ENCODE peak calls at places on chromosome 19, in four cellular contexts. R, L, P and O are unnamed samples.

GRCh38 chr19:2604747-2605329 is 97.7 kb downstream of the GNG7 start:
- DNase-seq in R (no peak), L (no peak), P (no peak), O (no peak)

GRCh38 chr19:17659996-17660395 is 28.2 kb downstream of the UNC13A start:
- DNase-seq in L (no peak), R (no peak), P (no peak), O (no peak)

GRCh38 chr19:20925481-20925880 is 2.4 kb downstream of the ZNF85 start:
- DNase-seq in R (no peak), L (no peak), P (no peak), O (no peak)

GRCh38 chr19:18775586-18776287 is 15.4 kb downstream of the COMP start:
- DNase-seq in L (peak), R (no peak), P (no peak), O (no peak)

GRCh38 chr19:38655148-38655824 is 7.8 kb downstream of the ACTN4 start:
- DNase-seq in P (no peak), L (peak), R (peak), O (no peak)

GRCh38 chr19:2064788-2065524 is 13.9 kb upstream of the MKNK2 start:
- DNase-seq in R (no peak), L (peak), P (no peak), O (no peak)

GRCh38 chr19:48878219-48879024 is 6.2 kb downstream of the PPP1R15A start:
- DNase-seq in L (peak), R (no peak), P (no peak), O (no peak)

GRCh38 chr19:18733196-18733647 is 49.7 kb downstream of the CRTC1 start:
- DNase-seq in P (no peak), L (peak), R (no peak), O (no peak)

GRCh38 chr19:30649934-30650614 is 277.9 kb downstream of the ZNF536 start:
- DNase-seq in R (peak), L (peak), P (peak), O (no peak)

GRCh38 chr19:4144666-4145261 is 8.7 kb upstream of the CREB3L3 start:
- DNase-seq in L (peak), R (peak), P (no peak), O (no peak)

GRCh38 chr19:13840751-13841338 is 36.1 kb upstream of the NANOS3 start:
- DNase-seq in P (no peak), L (no peak), R (no peak), O (peak)

GRCh38 chr19:15418112-15418587 is 638 bp downstream of the AKAP8L start:
- DNase-seq in L (peak), P (no peak), R (no peak), O (no peak)

GRCh38 chr19:16921766-16922591 is 33.2 kb downstream of the F2RL3 start:
- DNase-seq in R (no peak), P (no peak), L (no peak), O (no peak)

GRCh38 chr19:10332158-10332964 is 968 bp downstream of the RAVER1 start:
- DNase-seq in P (no peak), L (no peak), R (no peak), O (no peak)

GRCh38 chr19:31149306-31149975 is 199.8 kb downstream of the TSHZ3 start:
- DNase-seq in R (no peak), P (no peak), L (no peak), O (no peak)

GRCh38 chr19:42442833-42443232 is at the start of gene CXCL17:
- DNase-seq in R (no peak), L (no peak), P (no peak), O (no peak)

GRCh38 chr19:33389574-33390119 is 16.1 kb downstream of the CEBPG start:
- DNase-seq in R (peak), P (no peak), L (no peak), O (no peak)

GRCh38 chr19:56595548-56595899 is 422 bp downstream of the ZNF71 start:
- DNase-seq in P (peak), L (no peak), R (no peak), O (no peak)

GRCh38 chr19:58469241-58470013 is 2.5 kb downstream of the ZNF324 start:
- DNase-seq in L (no peak), P (no peak), R (no peak), O (no peak)

GRCh38 chr19:58546131-58546530 is 2.3 kb downstream of the TRIM28 start:
- DNase-seq in R (no peak), P (no peak), L (no peak), O (no peak)

GRCh38 chr19:34373601-34374288 is 8.7 kb downstream of the GPI start:
- DNase-seq in L (no peak), P (no peak), R (no peak), O (no peak)

GRCh38 chr19:32316034-32316433 is 29.4 kb upstream of the ZNF507 start:
- DNase-seq in R (no peak), L (no peak), P (no peak), O (no peak)

GRCh38 chr19:40685016-40685526 is 5.4 kb downstream of the NUMBL start:
- DNase-seq in R (no peak), P (no peak), L (no peak), O (no peak)

GRCh38 chr19:22257381-22257780 is 28.9 kb upstream of the ZNF729 start:
- DNase-seq in P (no peak), L (no peak), R (no peak), O (no peak)

GRCh38 chr19:18284710-18285430 is 3.4 kb upstream of the JUND start:
- DNase-seq in L (peak), R (no peak), P (no peak), O (no peak)

GRCh38 chr19:36939153-36939552 is 23.0 kb downstream of the ZNF568 start:
- DNase-seq in L (no peak), R (no peak), P (no peak), O (no peak)

GRCh38 chr19:4454952-4455738 is 2.4 kb downstream of the UBXN6 start:
- DNase-seq in P (no peak), R (no peak), L (peak), O (no peak)

DNA sequence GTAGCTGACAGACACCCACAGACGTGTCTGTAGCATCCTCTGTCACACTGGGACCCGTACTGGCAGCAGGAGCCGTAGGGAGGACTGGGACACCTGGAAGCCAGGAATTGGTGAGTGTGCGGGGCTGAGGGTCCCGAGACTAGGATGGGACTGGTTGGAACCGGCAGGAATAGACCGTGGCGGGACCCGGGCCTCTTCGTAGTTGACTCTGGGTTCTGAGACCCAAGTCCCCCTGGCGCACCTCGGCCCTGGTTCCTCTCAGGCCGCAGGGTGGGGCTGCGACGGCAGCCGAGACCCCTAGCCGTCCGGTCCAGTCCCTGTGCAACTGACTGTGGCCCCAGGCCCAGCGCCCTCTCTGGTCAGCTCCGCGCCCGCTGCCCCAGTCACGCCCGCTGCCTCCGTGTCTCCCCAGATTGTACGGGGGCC is 64.7 kb downstream of the ZNF823 start:
- DNase-seq in R (no peak), P (no peak), L (no peak), O (no peak)
- TF ChIP-seq CTCF in R (no peak), P (no peak), L (no peak), O (no peak)

GRCh38 chr19:7857727-7858701 is 16.2 kb downstream of the PRR36 start:
- DNase-seq in P (no peak), R (no peak), L (no peak), O (no peak)

GRCh38 chr19:7853760-7854107 is 20.5 kb downstream of the PRR36 start:
- DNase-seq in L (no peak), R (no peak), P (no peak), O (no peak)

GRCh38 chr19:7856679-7857663 is 17.2 kb downstream of the PRR36 start:
- DNase-seq in L (no peak), R (no peak), P (no peak), O (no peak)

GRCh38 chr19:7856277-7856581 is 18.0 kb downstream of the PRR36 start:
- DNase-seq in R (no peak), P (no peak), L (no peak), O (no peak)

GRCh38 chr19:7855426-7856276 is 18.5 kb downstream of the PRR36 start:
- DNase-seq in L (no peak), R (no peak), P (no peak), O (no peak)
- TF ChIP-seq CTCF in L (no peak), R (no peak), P (no peak), O (no peak)

DNA sequence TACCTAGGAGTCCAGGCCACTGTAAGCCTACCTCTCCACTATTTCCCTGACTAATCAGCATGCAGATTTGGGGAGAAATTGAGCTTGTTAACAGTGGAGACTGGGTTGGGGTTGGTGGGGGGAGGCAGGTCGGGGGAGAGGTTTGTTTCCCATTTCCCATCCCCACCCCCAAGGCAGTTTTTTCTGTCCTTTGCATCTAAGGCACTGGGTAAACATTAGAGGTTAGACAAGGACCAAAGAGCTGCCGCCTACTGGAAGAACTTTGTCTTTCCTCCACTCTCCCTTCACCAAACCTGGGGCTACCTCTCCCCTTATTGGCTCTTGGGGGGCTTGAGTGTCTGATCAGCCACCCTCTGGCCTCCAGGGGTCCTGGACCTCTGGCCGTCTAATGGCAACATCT is 953 bp downstream of the KCNN4 start:
- DNase-seq in L (no peak), P (no peak), R (peak), O (no peak)
- TF ChIP-seq CTCF in L (no peak), P (no peak), R (peak), O (no peak)

GRCh38 chr19:1061987-1062386 is 5.0 kb upstream of the ARHGAP45 start:
- DNase-seq in L (no peak), P (no peak), R (no peak), O (no peak)
- TF ChIP-seq CTCF in L (no peak), P (no peak), R (no peak), O (no peak)

GRCh38 chr19:47768604-47769003 is 9.9 kb upstream of the SELENOW start:
- DNase-seq in R (no peak), P (no peak), L (no peak), O (no peak)
- TF ChIP-seq CTCF in R (no peak), P (no peak), L (no peak), O (no peak)